ENCODE peak calls at places on chromosomes 3 and 15, in seven cellular contexts. Y is MM.1S, W is OCI-LY7, H is GM12878, Z is HCT116, K is astrocyte, V is H9. R is an unnamed sample.

GRCh38 chr3:28726840-28727239 is 378.2 kb upstream of the AZI2 start:
- DNase-seq in Y (peak; percentile 55), W (peak; percentile 14), H (peak; percentile 8), Z (peak; percentile 44), K (peak; percentile 3), V (peak; percentile 69), R (no peak)

GRCh38 chr15:32898991-32899613 is 181.3 kb downstream of the GREM1 start:
- DNase-seq in Z (no peak), Y (no peak), V (peak; percentile 86), K (no peak), H (no peak), W (peak; percentile 68), R (no peak)

GRCh38 chr15:34659056-34659455 is 75.6 kb upstream of the GOLGA8B start:
- DNase-seq in V (no peak), K (no peak), H (no peak), W (no peak), Y (no peak), Z (no peak), R (no peak)

GRCh38 chr3:74267126-74267525 is 347.3 kb downstream of the CNTN3 start:
- DNase-seq in K (no peak), W (no peak), V (no peak), Z (no peak), Y (no peak), H (no peak), R (no peak)

GRCh38 chr3:192336286-192336685 is 391.1 kb downstream of the FGF12 start:
- DNase-seq in W (peak; percentile 10), Y (peak; percentile 27), Z (no peak), V (no peak), H (no peak), K (no peak), R (no peak)

GRCh38 chr3:18208856-18209255 is 216.3 kb downstream of the SATB1 start:
- DNase-seq in Y (no peak), Z (no peak), K (no peak), H (no peak), V (no peak), W (no peak), R (no peak)

GRCh38 chr3:45225465-45226205 is 452 bp downstream of the TMEM158 start:
- DNase-seq in Z (no peak), W (no peak), V (peak; percentile 39), H (no peak), Y (peak; percentile 54), K (peak; percentile 23), R (no peak)

GRCh38 chr3:68088216-68088615 is 433.8 kb upstream of the SUCLG2 start:
- DNase-seq in K (no peak), H (no peak), W (no peak), Z (no peak), Y (no peak), V (no peak), R (no peak)

GRCh38 chr3:4981688-4982494 is 2.7 kb downstream of the BHLHE40 start:
- DNase-seq in V (no peak), K (peak; percentile 80), W (no peak), H (no peak), Z (no peak), Y (no peak), R (peak; percentile 29)

GRCh38 chr3:108131795-108132134 is 40.9 kb upstream of the CD47 start:
- DNase-seq in Z (no peak), W (no peak), V (no peak), K (no peak), H (no peak), Y (no peak), R (no peak)

GRCh38 chr3:197547206-197547605 is 8.6 kb downstream of the BDH1 start:
- DNase-seq in K (no peak), Z (no peak), V (no peak), Y (no peak), H (no peak), W (no peak), R (no peak)

GRCh38 chr15:77013786-77014136 is 18.8 kb downstream of the PSTPIP1 start:
- DNase-seq in K (no peak), Z (peak; percentile 24), V (no peak), W (no peak), H (no peak), Y (no peak), R (peak; percentile 54)

GRCh38 chr15:100030586-100031249 is 297.5 kb upstream of the LYSMD4 start:
- DNase-seq in Y (no peak), H (no peak), V (no peak), W (no peak), K (peak; percentile 64), Z (no peak), R (no peak)

GRCh38 chr3:11535207-11535960 is 108.3 kb downstream of the VGLL4 start:
- DNase-seq in V (no peak), K (no peak), Y (no peak), W (no peak), Z (no peak), H (no peak), R (no peak)

GRCh38 chr3:11534783-11535081 is 109.0 kb downstream of the VGLL4 start:
- DNase-seq in W (no peak), Y (no peak), K (no peak), H (no peak), V (no peak), Z (no peak), R (no peak)

GRCh38 chr3:11530153-11530721 is 113.5 kb downstream of the VGLL4 start:
- DNase-seq in H (no peak), K (peak; percentile 99), Y (no peak), Z (no peak), V (no peak), W (no peak), R (no peak)

GRCh38 chr3:11534011-11534782 is 109.5 kb downstream of the VGLL4 start:
- DNase-seq in K (no peak), V (no peak), W (no peak), Z (no peak), Y (no peak), H (no peak), R (no peak)

GRCh38 chr3:11532865-11533490 is 110.7 kb downstream of the VGLL4 start:
- DNase-seq in Y (no peak), Z (no peak), K (peak; percentile 80), V (no peak), W (no peak), H (no peak), R (no peak)
- H3K27ac ChIP-seq in Y (no peak overlapping the region), Z (no peak overlapping the region), K (peak overlapping the region; percentile 40), V (no peak overlapping the region), W (no peak overlapping the region), H (no peak overlapping the region), R (no peak overlapping the region)

GRCh38 chr3:38645601-38646000 is 3.9 kb downstream of the SCN5A start:
- DNase-seq in W (no peak), Y (no peak), H (no peak), Z (no peak), K (no peak), V (no peak), R (no peak)

GRCh38 chr3:38647217-38647970 is 2.1 kb downstream of the SCN5A start:
- DNase-seq in V (no peak), H (no peak), K (no peak), Y (no peak), W (no peak), Z (no peak), R (no peak)

GRCh38 chr3:38645076-38645475 is 4.4 kb downstream of the SCN5A start:
- DNase-seq in K (no peak), V (no peak), W (no peak), Z (no peak), H (no peak), Y (no peak), R (no peak)

GRCh38 chr3:38646630-38647029 is 2.9 kb downstream of the SCN5A start:
- DNase-seq in K (no peak), Y (peak; percentile 35), H (no peak), V (peak; percentile 67), W (peak; percentile 47), Z (no peak), R (no peak)

GRCh38 chr3:38646062-38646461 is 3.4 kb downstream of the SCN5A start:
- DNase-seq in Y (no peak), Z (no peak), K (no peak), W (no peak), V (no peak), H (no peak), R (no peak)
- H2AFZ ChIP-seq in Y (no peak overlapping the region), Z (no peak overlapping the region), K (no peak overlapping the region), W (no peak overlapping the region), V (no peak overlapping the region), H (no peak overlapping the region), R (no peak overlapping the region)

GRCh38 chr15:95108673-95109072 is 877.3 kb downstream of the MCTP2 start:
- DNase-seq in Y (no peak), Z (no peak), K (no peak), H (no peak), V (no peak), W (no peak), R (no peak)

GRCh38 chr15:95106781-95107180 is 875.4 kb downstream of the MCTP2 start:
- DNase-seq in V (no peak), H (no peak), Y (no peak), K (no peak), Z (no peak), W (no peak), R (no peak)

GRCh38 chr15:95113041-95113440 is 881.7 kb downstream of the MCTP2 start:
- DNase-seq in H (no peak), W (no peak), K (no peak), V (no peak), Y (no peak), Z (no peak), R (no peak)

GRCh38 chr15:95111969-95112368 is 880.6 kb downstream of the MCTP2 start:
- DNase-seq in Y (no peak), K (no peak), W (no peak), V (no peak), Z (no peak), H (no peak), R (no peak)
- H3K27ac ChIP-seq in Y (no peak overlapping the region), K (no peak overlapping the region), W (no peak overlapping the region), V (no peak overlapping the region), Z (no peak overlapping the region), H (no peak overlapping the region), R (no peak overlapping the region)

DNA sequence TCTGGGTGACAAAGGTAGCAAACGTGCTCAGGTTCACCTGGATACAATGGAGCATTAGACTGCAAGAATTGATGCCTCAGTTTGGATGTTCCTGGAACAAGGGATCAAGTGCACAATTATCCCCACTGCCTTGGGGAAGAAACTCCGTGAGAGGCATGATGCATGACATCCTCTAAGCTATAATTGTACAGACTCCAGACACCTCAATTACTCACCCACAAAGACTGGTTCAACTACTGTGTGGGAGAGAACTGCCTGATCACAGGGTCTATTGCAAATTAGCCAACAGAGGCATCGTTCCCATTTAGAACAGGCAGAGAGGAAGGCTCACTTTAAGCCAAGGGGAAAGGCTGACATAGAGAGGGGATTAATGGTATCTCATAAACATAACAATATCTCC is 43.5 kb downstream of the ARRDC4 start:
- DNase-seq in W (no peak), Z (no peak), H (no peak), K (peak; percentile 18), V (no peak), Y (no peak), R (no peak)
- H2AFZ ChIP-seq in W (no peak overlapping the region), Z (no peak overlapping the region), H (no peak overlapping the region), K (no peak overlapping the region), V (no peak overlapping the region), Y (no peak overlapping the region), R (no peak overlapping the region)

DNA sequence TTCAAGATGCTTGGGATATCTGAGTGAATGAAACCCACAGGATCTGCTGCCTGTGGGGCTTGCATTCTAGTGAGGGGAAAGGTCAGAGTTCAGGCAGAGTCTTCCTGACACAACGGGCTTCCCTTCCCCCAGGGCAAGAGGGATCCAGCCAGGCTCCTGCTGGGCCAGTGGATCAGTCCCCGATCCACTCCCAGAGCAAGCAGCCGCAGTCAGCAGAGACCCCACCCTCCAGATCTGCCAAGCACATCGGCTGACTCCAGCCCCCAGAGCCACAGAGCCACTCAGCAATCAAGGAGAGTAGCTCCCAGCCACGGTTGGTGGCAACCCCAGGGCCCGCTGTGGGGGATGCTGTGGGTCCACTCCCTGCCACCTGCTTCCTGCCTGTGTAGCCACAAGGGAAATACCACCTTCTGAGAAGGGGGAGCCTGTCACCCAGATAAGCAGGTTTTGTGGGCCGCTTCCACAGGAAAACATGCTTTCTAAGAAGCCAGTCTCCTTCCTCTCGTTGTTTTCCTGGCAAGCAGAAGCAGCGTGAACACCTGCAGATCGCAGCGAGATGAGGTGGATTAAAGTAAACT is 44.9 kb downstream of the CPN2 start:
- DNase-seq in K (no peak), Z (no peak), V (peak; percentile 34), H (peak; percentile 61), Y (peak; percentile 99), W (peak; percentile 85), R (no peak)
- H3K27ac ChIP-seq in K (no peak overlapping the region), Z (no peak overlapping the region), V (no peak overlapping the region), H (peak overlapping the region; percentile 75), Y (peak overlapping the region; percentile 96), W (no peak overlapping the region), R (no peak overlapping the region)

R was measured in PC-9.